ENCODE peak calls at places on chromosomes 7 and 10, in four cellular contexts. X is HCT116, W is A549, Z is MM.1S. P is an unnamed sample.

GRCh38 chr7:85719981-85720963 is 533.4 kb upstream of the SEMA3D start:
- DNase-seq in X (no peak), W (peak), Z (no peak), P (no peak)

GRCh38 chr10:21926358-21926890 is 77.1 kb downstream of the DNAJC1 start:
- DNase-seq in X (no peak), W (peak), Z (no peak), P (no peak)

GRCh38 chr10:73247509-73248258 is 629 bp upstream of the DNAJC9 start:
- DNase-seq in X (no peak), W (no peak), Z (peak), P (peak)

GRCh38 chr10:22320591-22321155 is at the start of gene BMI1:
- DNase-seq in X (no peak), W (peak), Z (peak), P (peak)

GRCh38 chr7:82542665-82543064 is 99.1 kb upstream of the CACNA2D1 start:
- DNase-seq in X (no peak), W (no peak), Z (no peak), P (no peak)

GRCh38 chr7:55588379-55588699 is 16.0 kb upstream of the VOPP1 start:
- DNase-seq in X (no peak), W (no peak), Z (no peak), P (no peak)

GRCh38 chr10:104415526-104416165 is 62.0 kb downstream of the CFAP58 start:
- DNase-seq in X (no peak), W (no peak), Z (no peak), P (no peak)

GRCh38 chr7:148800677-148801076 is 83.4 kb downstream of the EZH2 start:
- DNase-seq in X (no peak), W (no peak), Z (no peak), P (no peak)

GRCh38 chr10:48697821-48698764 is 13.4 kb downstream of the WDFY4 start:
- DNase-seq in X (no peak), W (no peak), Z (no peak), P (no peak)

GRCh38 chr10:71589617-71590551 is 129.7 kb downstream of the C10orf105 start:
- DNase-seq in X (no peak), W (no peak), Z (no peak), P (no peak)

GRCh38 chr7:44286182-44286617 is 39.2 kb downstream of the CAMK2B start:
- DNase-seq in X (no peak), W (no peak), Z (no peak), P (no peak)

GRCh38 chr7:82153776-82154175 is 289.8 kb downstream of the CACNA2D1 start:
- DNase-seq in X (no peak), W (no peak), Z (no peak), P (no peak)

GRCh38 chr10:15146366-15146765 is 22.1 kb downstream of the NMT2 start:
- DNase-seq in X (no peak), W (no peak), Z (no peak), P (no peak)

GRCh38 chr7:17105701-17106100 is 192.8 kb upstream of the AHR start:
- DNase-seq in X (no peak), W (no peak), Z (no peak), P (no peak)

GRCh38 chr7:127119517-127119916 is 133.2 kb downstream of the GRM8 start:
- DNase-seq in X (no peak), W (no peak), Z (no peak), P (no peak)

GRCh38 chr7:68697821-68698280 is 900.4 kb upstream of the AUTS2 start:
- DNase-seq in X (no peak), W (no peak), Z (no peak), P (no peak)

GRCh38 chr10:84424731-84425165 is 96.4 kb downstream of the CCSER2 start:
- DNase-seq in X (peak), W (peak), Z (peak), P (no peak)

GRCh38 chr7:35467456-35467978 is 213.6 kb upstream of the TBX20 start:
- DNase-seq in X (peak), W (no peak), Z (no peak), P (no peak)

GRCh38 chr10:116826803-116827202 is 22.5 kb upstream of the ENO4 start:
- DNase-seq in X (peak), W (no peak), Z (no peak), P (no peak)

GRCh38 chr10:91010952-91011351 is 90.1 kb upstream of the ANKRD1 start:
- DNase-seq in X (no peak), W (no peak), Z (no peak), P (no peak)

GRCh38 chr10:76336213-76336963 is 905.0 kb downstream of the LRMDA start:
- DNase-seq in X (no peak), W (peak), Z (no peak), P (no peak)

GRCh38 chr7:36391436-36392198 is 2.0 kb downstream of the ANLN start:
- DNase-seq in X (no peak), W (peak), Z (peak), P (peak)

GRCh38 chr10:29353291-29353690 is 64.4 kb downstream of the LYZL1 start:
- DNase-seq in X (no peak), W (no peak), Z (no peak), P (no peak)

GRCh38 chr10:73168486-73168844 is 546 bp downstream of the FAM149B1 start:
- DNase-seq in X (no peak), W (peak), Z (peak), P (no peak)

GRCh38 chr10:60572511-60573194 is 183.0 kb upstream of the ANK3 start:
- DNase-seq in X (no peak), W (no peak), Z (peak), P (no peak)

GRCh38 chr10:70974351-70974901 is 86.1 kb upstream of the PCBD1 start:
- DNase-seq in X (no peak), W (no peak), Z (peak), P (no peak)

GRCh38 chr10:114523876-114524275 is 119.6 kb upstream of the AFAP1L2 start:
- DNase-seq in X (no peak), W (no peak), Z (peak), P (peak)

GRCh38 chr10:133405272-133405671 is 11.3 kb downstream of the MTG1 start:
- DNase-seq in X (no peak), W (no peak), Z (no peak), P (no peak)

GRCh38 chr7:134632937-134633540 is 13.6 kb upstream of the BPGM start:
- DNase-seq in X (peak), W (peak), Z (peak), P (peak)

GRCh38 chr10:100157140-100157539 is 28.7 kb downstream of the ERLIN1 start:
- DNase-seq in X (no peak), W (no peak), Z (no peak), P (no peak)

GRCh38 chr10:2944788-2945187 is 122.6 kb upstream of the PFKP start:
- DNase-seq in X (no peak), W (no peak), Z (no peak), P (no peak)

GRCh38 chr7:121005996-121006565 is 17.6 kb downstream of the CPED1 start:
- DNase-seq in X (no peak), W (no peak), Z (no peak), P (no peak)

GRCh38 chr10:82319558-82319957 is 444.6 kb downstream of the NRG3 start:
- DNase-seq in X (no peak), W (no peak), Z (no peak), P (peak)

GRCh38 chr7:33143996-33144718 is 14.8 kb downstream of the BBS9 start:
- DNase-seq in X (no peak), W (no peak), Z (peak), P (no peak)

GRCh38 chr10:17201165-17202013 is at the start of gene TRDMT1:
- DNase-seq in X (peak), W (peak), Z (peak), P (peak)

GRCh38 chr10:128539784-128540759 is 413.8 kb upstream of the MKI67 start:
- DNase-seq in X (no peak), W (no peak), Z (no peak), P (no peak)

GRCh38 chr7:137942459-137943115 is 59.3 kb downstream of the CREB3L2 start:
- DNase-seq in X (no peak), W (no peak), Z (no peak), P (no peak)

DNA sequence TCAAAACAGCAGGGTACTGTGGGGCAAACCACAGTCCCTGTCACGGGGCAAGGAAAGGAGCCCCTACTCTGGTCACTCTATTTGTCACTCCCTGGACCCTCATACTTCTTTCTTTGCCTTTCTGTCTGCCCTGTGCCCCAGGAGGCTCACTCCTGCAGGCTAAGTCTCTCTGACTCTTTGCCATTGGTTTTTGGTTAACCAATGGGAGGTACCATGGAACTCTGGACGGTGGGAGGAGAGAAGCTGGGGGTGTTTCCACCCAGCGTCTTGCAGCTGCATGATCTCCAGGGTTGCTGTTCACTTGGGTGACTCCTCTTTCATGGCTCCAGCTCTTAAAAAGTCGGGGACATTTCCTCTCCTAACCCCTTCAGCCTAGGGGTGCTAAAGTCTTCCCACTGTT is 15.4 kb upstream of the EIF5AL1 start:
- DNase-seq in X (no peak), W (no peak), Z (no peak), P (no peak)
- H3K4me2 ChIP-seq in X (no peak), W (no peak), Z (no peak), P (no peak)

GRCh38 chr10:34420273-34420672 is 394.8 kb downstream of the PARD3 start:
- DNase-seq in X (no peak), W (peak), Z (no peak), P (no peak)
- TF ChIP-seq CTCF in X (no peak), W (no peak), Z (no peak), P (no peak)

DNA sequence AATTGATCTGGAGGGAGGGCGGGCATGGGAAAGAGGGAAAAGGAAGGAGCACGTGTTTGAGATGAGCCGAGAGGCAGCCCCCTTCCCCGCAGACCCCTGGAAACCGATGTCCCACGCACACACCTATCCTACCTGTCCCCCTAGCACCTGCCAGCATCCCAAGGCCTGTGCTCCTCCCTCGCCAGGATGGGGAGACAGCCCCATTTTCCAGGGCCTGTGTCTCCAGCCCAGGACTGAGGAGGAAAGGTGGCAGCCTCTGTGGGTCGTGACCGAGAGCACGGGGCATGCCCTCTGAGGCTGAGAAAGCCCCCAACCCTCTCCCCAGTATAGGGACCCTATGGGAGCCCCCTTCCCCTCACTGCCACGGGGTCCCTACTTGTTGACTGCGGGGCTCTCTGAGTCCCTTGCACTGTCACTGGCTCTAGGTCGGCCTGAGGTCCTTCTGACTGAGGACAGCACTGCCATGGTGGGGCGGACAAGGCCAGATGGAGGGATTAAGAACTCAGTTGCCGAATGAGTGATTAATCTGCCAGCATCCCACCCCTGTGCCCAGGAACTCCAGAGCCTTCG is 26.2 kb downstream of the CRHR2 start:
- DNase-seq in X (no peak), W (no peak), Z (no peak), P (no peak)
- H3K4me2 ChIP-seq in X (no peak), W (no peak), Z (no peak), P (no peak)

GRCh38 chr7:98110249-98111022 is 3.8 kb downstream of the LMTK2 start:
- DNase-seq in X (no peak), W (peak), Z (no peak), P (no peak)

GRCh38 chr7:98107313-98107691 is 640 bp downstream of the LMTK2 start:
- DNase-seq in X (no peak), W (peak), Z (peak), P (peak)

GRCh38 chr7:98105942-98106544 is 619 bp upstream of the LMTK2 start:
- DNase-seq in X (no peak), W (no peak), Z (no peak), P (no peak)

GRCh38 chr7:98102170-98102569 is 4.5 kb upstream of the LMTK2 start:
- DNase-seq in X (no peak), W (no peak), Z (no peak), P (no peak)

GRCh38 chr7:98106647-98107312 is at the start of gene LMTK2:
- DNase-seq in X (peak), W (peak), Z (peak), P (peak)
- TF ChIP-seq CTCF in X (peak), W (peak), Z (peak), P (peak)

P was measured in OCI-LY7.